ENCODE peak calls at places on chromosome 9, in six cellular contexts. D, P, S, X, I and G are unnamed samples.

GRCh38 chr9:4197548-4197947 is 102.3 kb downstream of the GLIS3 start:
- DNase-seq in D (no peak), P (no peak), S (no peak), X (no peak), I (no peak), G (no peak)

GRCh38 chr9:4574657-4575243 is 84.5 kb downstream of the SLC1A1 start:
- DNase-seq in D (no peak), P (no peak), S (no peak), X (no peak), I (no peak), G (no peak)

GRCh38 chr9:124629600-124629999 is 122.4 kb upstream of the NR5A1 start:
- DNase-seq in D (no peak), P (no peak), S (no peak), X (no peak), I (no peak), G (no peak)

GRCh38 chr9:133856798-133857197 is 118.6 kb upstream of the SARDH start:
- DNase-seq in D (no peak), P (no peak), S (no peak), X (no peak), I (no peak), G (no peak)

GRCh38 chr9:133429641-133430161 is 7.5 kb downstream of the ADAMTS13 start:
- DNase-seq in D (no peak), P (peak; percentile 82), S (no peak), X (no peak), I (peak; percentile 45), G (no peak)

GRCh38 chr9:111762546-111762945 is 32.2 kb downstream of the SHOC1 start:
- DNase-seq in D (no peak), P (no peak), S (no peak), X (no peak), I (no peak), G (no peak)

GRCh38 chr9:32344551-32345182 is 39.8 kb upstream of the ACO1 start:
- DNase-seq in D (no peak), P (no peak), S (no peak), X (no peak), I (no peak), G (no peak)

GRCh38 chr9:591292-591691 is 250.2 kb upstream of the DMRT1 start:
- DNase-seq in D (no peak), P (no peak), S (peak; percentile 76), X (peak; percentile 68), I (peak; percentile 80), G (no peak)

GRCh38 chr9:4887556-4887955 is 94.8 kb downstream of the RCL1 start:
- DNase-seq in D (no peak), P (no peak), S (no peak), X (peak; percentile 57), I (no peak), G (no peak)

GRCh38 chr9:125343518-125344284 is 82.1 kb downstream of the GAPVD1 start:
- DNase-seq in D (no peak), P (no peak), S (no peak), X (no peak), I (no peak), G (peak; percentile 10)

GRCh38 chr9:10614201-10614870 is 1.5 kb upstream of the PTPRD start:
- DNase-seq in D (no peak), P (no peak), S (no peak), X (no peak), I (no peak), G (no peak)

GRCh38 chr9:121220996-121221671 is 19.5 kb upstream of the RAB14 start:
- DNase-seq in D (no peak), P (no peak), S (no peak), X (no peak), I (no peak), G (no peak)

GRCh38 chr9:91101598-91102168 is 260.0 kb downstream of the AUH start:
- DNase-seq in D (no peak), P (peak; percentile 86), S (no peak), X (no peak), I (no peak), G (no peak)

GRCh38 chr9:2697492-2697891 is 19.8 kb upstream of the KCNV2 start:
- DNase-seq in D (no peak), P (no peak), S (no peak), X (no peak), I (no peak), G (no peak)

GRCh38 chr9:115225459-115226116 is 107.6 kb upstream of the TNC start:
- DNase-seq in D (no peak), P (no peak), S (no peak), X (no peak), I (no peak), G (no peak)

GRCh38 chr9:22026696-22027095 is 17.6 kb upstream of the CDKN2B start:
- DNase-seq in D (no peak), P (no peak), S (peak; percentile 23), X (no peak), I (no peak), G (no peak)

DNA sequence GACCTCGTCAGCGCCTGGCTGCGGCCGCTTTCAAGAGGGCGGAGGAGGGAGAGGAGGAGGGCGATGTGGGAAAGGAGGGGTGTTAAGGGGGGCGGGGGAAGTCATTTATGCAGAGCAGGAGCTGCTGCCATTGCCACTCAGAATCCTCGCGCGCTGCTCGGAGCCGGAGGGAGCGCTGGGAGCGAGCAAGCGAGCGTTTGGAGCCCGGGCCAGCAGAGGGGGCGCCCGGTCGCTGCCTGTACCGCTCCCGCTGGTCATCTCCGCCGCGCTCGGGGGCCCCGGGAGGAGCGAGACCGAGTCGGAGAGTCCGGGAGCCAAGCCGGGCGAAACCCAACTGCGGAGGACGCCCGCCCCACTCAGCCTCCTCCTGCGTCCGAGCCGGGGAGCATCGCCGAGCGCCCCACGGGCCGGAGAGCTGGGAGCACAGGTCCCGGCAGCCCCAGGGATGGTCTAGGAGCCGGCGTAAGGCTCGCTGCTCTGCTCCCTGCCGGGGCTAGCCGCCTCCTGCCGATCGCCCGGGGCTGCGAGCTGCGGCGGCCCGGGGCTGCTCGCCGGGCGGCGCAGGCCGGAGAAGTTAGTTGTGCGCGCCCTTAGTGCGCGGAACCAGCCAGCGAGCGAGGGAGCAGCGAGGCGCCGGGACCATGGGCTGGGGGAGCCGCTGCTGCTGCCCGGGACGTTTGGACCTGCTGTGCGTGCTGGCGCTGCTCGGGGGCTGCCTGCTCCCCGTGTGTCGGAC is at the start of gene PCSK5:
- DNase-seq in D (peak; percentile 95), P (peak; percentile 91), S (peak; percentile 91), X (peak; percentile 93), I (peak; percentile 96), G (peak; percentile 73)
- TF ChIP-seq CTCF in D (no peak), P (no peak), S (peak; percentile 20), X (peak; percentile 35), I (no peak), G (peak; percentile 35)

GRCh38 chr9:38641985-38642864 is 21.8 kb upstream of the ANKRD18A start:
- DNase-seq in D (no peak), P (no peak), S (no peak), X (no peak), I (peak; percentile 49), G (peak; percentile 8)
- TF ChIP-seq CTCF in D (no peak), P (no peak), S (no peak), X (peak; percentile 10), I (peak; percentile 47), G (peak; percentile 56)

GRCh38 chr9:81312346-81312745 is 377.0 kb downstream of the TLE1 start:
- DNase-seq in D (no peak), P (no peak), S (no peak), X (no peak), I (no peak), G (no peak)
- TF ChIP-seq CTCF in D (no peak), P (no peak), S (peak; percentile 6), X (no peak), I (no peak), G (no peak)

DNA sequence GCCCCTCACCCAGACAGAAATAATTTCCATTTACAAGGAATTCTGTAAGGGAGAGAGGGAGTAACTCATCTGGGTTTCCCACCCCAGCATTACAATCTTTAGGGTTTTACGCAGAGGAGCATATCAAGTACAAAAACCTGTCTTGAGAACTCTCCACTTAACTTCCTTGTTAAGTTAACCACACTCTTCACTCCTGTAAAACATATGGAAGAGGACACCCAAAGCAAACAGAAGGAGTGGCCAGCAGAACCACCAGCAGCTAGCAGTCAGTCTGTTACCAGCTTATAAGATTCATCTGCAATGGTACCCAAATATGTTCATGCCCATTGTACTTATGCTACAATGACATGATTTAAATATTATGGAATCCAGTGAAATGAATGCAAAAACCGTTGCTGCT is 233.8 kb downstream of the ACTL7B start:
- DNase-seq in D (no peak), P (no peak), S (no peak), X (no peak), I (no peak), G (no peak)
- TF ChIP-seq CTCF in D (no peak), P (no peak), S (no peak), X (no peak), I (no peak), G (no peak)

GRCh38 chr9:70816316-70816715 is 305.1 kb downstream of the TRPM3 start:
- DNase-seq in D (no peak), P (no peak), S (no peak), X (no peak), I (no peak), G (no peak)

GRCh38 chr9:70806872-70807271 is 314.5 kb downstream of the TRPM3 start:
- DNase-seq in D (no peak), P (no peak), S (no peak), X (no peak), I (no peak), G (no peak)

GRCh38 chr9:70813141-70813540 is 308.3 kb downstream of the TRPM3 start:
- DNase-seq in D (no peak), P (no peak), S (no peak), X (no peak), I (no peak), G (no peak)

GRCh38 chr9:70814597-70814996 is 306.8 kb downstream of the TRPM3 start:
- DNase-seq in D (no peak), P (no peak), S (no peak), X (no peak), I (no peak), G (no peak)

DNA sequence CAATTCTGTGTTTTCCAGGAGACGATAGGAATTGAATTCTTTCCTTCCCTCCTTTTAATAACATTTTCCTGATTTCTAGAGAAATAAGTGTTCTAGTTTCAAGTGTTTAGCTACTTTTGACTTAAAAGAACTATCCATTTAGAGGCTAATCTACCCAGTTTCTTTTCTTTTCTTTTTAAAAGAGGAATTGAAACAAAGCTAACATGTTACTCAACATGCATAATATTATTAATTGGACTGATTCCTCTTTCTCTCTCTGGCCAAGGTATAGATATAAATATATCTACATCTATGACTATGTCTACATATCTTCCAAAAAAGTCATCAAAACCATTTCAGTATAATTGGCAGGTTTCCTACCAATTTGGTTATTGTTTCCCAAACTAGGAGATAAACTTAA is 309.8 kb downstream of the TRPM3 start:
- DNase-seq in D (no peak), P (no peak), S (no peak), X (no peak), I (no peak), G (no peak)
- TF ChIP-seq CTCF in D (no peak), P (no peak), S (no peak), X (no peak), I (no peak), G (no peak)